ENCODE peak calls at places on chromosomes 4 and X, in eight cellular contexts. F is H1, N is left ventricle myocardium inferior, E is MCF 10A, W is breast epithelium, G is tibial artery, H is fibroblast of the aortic adventitia, B is AG04450. I is an unnamed sample.

GRCh38 chrX:25021132-25021498 is 5.3 kb upstream of the ARX start:
- DNase-seq in G (no peak), N (no peak), E (no peak), H (no peak), W (no peak), F (peak; percentile 48), B (no peak), I (no peak)

GRCh38 chrX:17585006-17585405 is 152.3 kb upstream of the SCML1 start:
- DNase-seq in B (no peak), N (no peak), E (no peak), F (no peak), G (no peak), W (no peak), H (no peak), I (no peak)

GRCh38 chr4:2459589-2460349 is 9.1 kb upstream of the RNF4 start:
- DNase-seq in G (no peak), E (no peak), B (no peak), N (no peak), W (no peak), H (no peak), F (no peak), I (no peak)

GRCh38 chr4:70765368-70765767 is 43.6 kb downstream of the RUFY3 start:
- DNase-seq in W (no peak), G (no peak), B (no peak), H (no peak), E (no peak), F (no peak), N (no peak), I (no peak)

GRCh38 chr4:99651811-99652545 is 5.7 kb downstream of the C4orf54 start:
- DNase-seq in H (no peak), W (no peak), B (no peak), F (no peak), E (no peak), G (no peak), N (no peak), I (no peak)

GRCh38 chrX:13692771-13693231 is 3.9 kb downstream of the RAB9A start:
- DNase-seq in N (no peak), G (no peak), E (no peak), B (no peak), F (no peak), W (no peak), H (no peak), I (no peak)

GRCh38 chrX:17242470-17242869 is 132.5 kb upstream of the NHS start:
- DNase-seq in F (peak; percentile 45), N (no peak), W (no peak), G (peak; percentile 32), E (peak; percentile 66), H (peak; percentile 72), B (peak; percentile 7), I (peak; percentile 31)

GRCh38 chr4:142350886-142351285 is 495.2 kb downstream of the INPP4B start:
- DNase-seq in N (no peak), E (no peak), B (peak; percentile 36), H (peak; percentile 80), G (no peak), F (no peak), W (no peak), I (no peak)

GRCh38 chr4:181971973-181972372 is 271.2 kb upstream of the TENM3 start:
- DNase-seq in W (no peak), E (no peak), F (no peak), N (peak; percentile 22), G (no peak), B (peak; percentile 29), H (peak; percentile 84), I (peak; percentile 23)

GRCh38 chr4:101102114-101102752 is 245.1 kb downstream of the PPP3CA start:
- DNase-seq in F (no peak), B (peak; percentile 66), G (peak; percentile 55), E (peak; percentile 68), N (peak; percentile 62), H (peak; percentile 96), W (peak; percentile 48), I (peak; percentile 20)

GRCh38 chr4:155911905-155912304 is 8.4 kb downstream of the TDO2 start:
- DNase-seq in N (no peak), F (no peak), W (no peak), G (no peak), E (no peak), B (no peak), H (no peak), I (no peak)

GRCh38 chrX:78029663-78030062 is 60.2 kb upstream of the PGAM4 start:
- DNase-seq in W (peak; percentile 49), G (no peak), E (peak; percentile 49), H (peak; percentile 59), F (no peak), N (peak; percentile 13), B (no peak), I (peak; percentile 3)

GRCh38 chr4:148071009-148071408 is 339.1 kb downstream of the ARHGAP10 start:
- DNase-seq in H (no peak), F (no peak), E (no peak), N (no peak), W (no peak), G (no peak), B (no peak), I (no peak)

GRCh38 chr4:148069086-148070010 is 337.5 kb downstream of the ARHGAP10 start:
- DNase-seq in E (no peak), H (no peak), W (no peak), F (no peak), B (no peak), N (no peak), G (no peak), I (no peak)

GRCh38 chr4:148065069-148065468 is 333.2 kb downstream of the ARHGAP10 start:
- DNase-seq in G (no peak), B (peak; percentile 54), N (no peak), E (peak; percentile 22), H (peak; percentile 77), W (no peak), F (no peak), I (peak; percentile 60)

GRCh38 chr4:148067307-148067916 is 335.5 kb downstream of the ARHGAP10 start:
- DNase-seq in B (no peak), E (no peak), H (no peak), F (peak; percentile 38), N (no peak), G (no peak), W (no peak), I (peak; percentile 1)

GRCh38 chr4:148068065-148068911 is 336.4 kb downstream of the ARHGAP10 start:
- DNase-seq in F (peak; percentile 56), N (no peak), E (no peak), B (no peak), G (no peak), W (no peak), H (no peak), I (no peak)
- TF ChIP-seq CTCF in F (peak; percentile 32), N (no peak), E (no peak), B (no peak), G (no peak), W (no peak), H (no peak), I (no peak)

GRCh38 chrX:22081475-22082092 is 49.5 kb downstream of the PHEX start:
- DNase-seq in H (peak; percentile 81), G (peak; percentile 45), N (peak; percentile 26), B (peak; percentile 20), F (peak; percentile 66), W (no peak), E (peak; percentile 79), I (peak; percentile 29)
- TF ChIP-seq CTCF in H (peak; percentile 73), G (peak; percentile 35), N (peak; percentile 61), B (peak; percentile 71), F (peak; percentile 72), W (no peak), E (peak; percentile 86), I (peak; percentile 88)

GRCh38 chr4:18664051-18664450 is 642.5 kb upstream of the LCORL start:
- DNase-seq in N (no peak), H (no peak), B (no peak), E (no peak), W (no peak), F (no peak), G (no peak), I (no peak)
- TF ChIP-seq CTCF in N (no peak), H (no peak), B (no peak), E (no peak), W (no peak), F (no peak), G (no peak), I (no peak)

GRCh38 chrX:150365953-150366911 is 3.1 kb downstream of the MAMLD1 start:
- DNase-seq in H (peak; percentile 51), W (peak; percentile 49), F (peak; percentile 51), B (no peak), G (peak; percentile 78), N (peak; percentile 48), E (peak; percentile 16), I (no peak)
- TF ChIP-seq CTCF in H (peak; percentile 33), W (no peak), F (peak; percentile 6), B (peak; percentile 25), G (no peak), N (no peak), E (no peak), I (peak; percentile 16)

DNA sequence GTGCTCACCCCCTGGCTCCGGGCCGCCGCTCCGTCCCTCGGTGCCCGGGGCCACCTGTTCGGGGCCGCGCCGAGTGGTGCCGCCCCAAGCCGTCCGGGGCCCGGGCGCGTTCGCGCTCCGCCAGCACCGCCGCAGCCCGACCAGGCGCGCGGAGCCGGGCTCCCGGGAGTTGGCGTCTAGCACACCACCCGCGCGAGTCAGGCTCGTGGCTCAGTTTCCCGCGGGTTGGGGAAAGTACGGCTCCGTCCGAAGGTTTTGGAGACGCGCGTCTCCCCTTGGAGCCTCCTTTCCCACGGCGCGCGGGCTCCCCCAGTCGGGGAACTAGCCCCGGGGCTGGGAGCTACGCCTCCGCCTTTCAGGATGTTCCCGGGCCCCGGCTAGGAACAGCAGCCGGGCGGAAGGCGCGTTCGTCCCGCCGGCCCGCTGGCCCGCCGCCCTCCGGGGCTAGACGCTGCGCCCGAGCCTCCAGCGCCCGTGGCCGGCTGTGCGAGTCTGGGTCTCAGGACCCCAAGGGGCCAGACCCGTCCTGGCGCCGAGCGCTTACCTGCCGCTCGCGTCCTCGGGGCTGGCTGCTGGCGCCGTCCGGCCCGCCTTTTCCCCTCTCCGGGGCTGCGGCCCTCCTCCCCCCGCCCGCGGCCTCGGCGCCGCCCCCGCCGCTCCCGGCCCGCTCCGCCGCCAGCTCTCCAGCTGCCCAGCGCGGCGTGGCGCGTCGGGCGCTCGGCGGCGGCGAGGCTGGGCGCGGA is at the start of gene ADGRG2:
- DNase-seq in W (no peak), N (peak; percentile 30), G (no peak), B (no peak), H (peak; percentile 2), F (peak; percentile 65), E (peak; percentile 30), I (no peak)
- TF ChIP-seq CTCF in W (no peak), N (peak; percentile 33), G (peak; percentile 12), B (peak; percentile 24), H (peak; percentile 8), F (peak; percentile 5), E (no peak), I (no peak)

GRCh38 chr4:15878011-15878410 is 60.5 kb downstream of the FGFBP1 start:
- DNase-seq in B (no peak), G (no peak), W (no peak), F (no peak), N (no peak), H (no peak), E (no peak), I (no peak)
- TF ChIP-seq CTCF in B (no peak), G (no peak), W (no peak), F (peak; percentile 21), N (no peak), H (no peak), E (no peak), I (no peak)

DNA sequence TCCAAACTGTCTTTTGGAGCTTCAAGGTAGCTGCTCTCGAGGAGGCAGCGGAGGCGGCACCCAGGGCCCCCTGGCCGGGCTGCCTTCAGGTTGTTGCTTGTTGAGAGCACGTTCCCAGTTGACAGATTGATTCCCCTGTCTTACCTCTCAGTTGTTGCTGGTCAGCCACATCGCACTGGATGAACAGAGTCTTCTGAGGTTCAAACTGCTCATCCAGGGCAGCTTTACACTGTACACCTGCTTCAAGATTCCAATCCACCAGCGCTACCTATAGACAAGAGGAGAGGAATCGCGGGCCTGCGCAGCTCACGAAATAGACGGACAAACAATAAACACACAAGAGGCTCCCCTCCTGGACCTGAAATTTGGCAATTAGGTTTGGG is 497 bp downstream of the HPGD start:
- DNase-seq in F (peak; percentile 53), G (no peak), W (no peak), B (no peak), N (no peak), E (peak; percentile 56), H (no peak), I (no peak)
- TF ChIP-seq CTCF in F (no peak), G (no peak), W (no peak), B (no peak), N (no peak), E (no peak), H (no peak), I (no peak)

I was measured in HFFc6.